ENCODE peak calls at places on chromosome 14, in seven cellular contexts. E is H1, X is prostate gland, C is HepG2, W is suprapubic skin, Y is SK-N-SH, A is GM23338. N is an unnamed sample.
A peak's percentile ranks its signal among the peaks of the same experiment; 100 is the strongest.

GRCh38 chr14:93959239-93960107 is 16.9 kb downstream of the ASB2 start:
- DNase-seq in C (peak; percentile 98), Y (no peak), W (no peak), E (no peak), X (no peak), A (peak; percentile 59), N (peak; percentile 77)

GRCh38 chr14:76957224-76957881 is 71.2 kb downstream of the IRF2BPL start:
- DNase-seq in A (no peak), X (no peak), Y (peak; percentile 64), W (no peak), E (no peak), C (no peak), N (no peak)

GRCh38 chr14:92325835-92326234 is 2.9 kb downstream of the SLC24A4 start:
- DNase-seq in X (no peak), E (no peak), W (no peak), C (no peak), A (no peak), Y (no peak), N (no peak)

GRCh38 chr14:91159182-91159581 is 45.3 kb downstream of the DGLUCY start:
- DNase-seq in C (no peak), W (no peak), A (no peak), Y (no peak), E (no peak), X (no peak), N (no peak)

GRCh38 chr14:45252356-45253069 is 489 bp downstream of the MIS18BP1 start:
- DNase-seq in A (peak; percentile 30), C (no peak), W (no peak), E (no peak), Y (peak; percentile 6), X (peak; percentile 6), N (no peak)

GRCh38 chr14:105481886-105482454 is 4.7 kb upstream of the CRIP1 start:
- DNase-seq in A (peak; percentile 95), Y (peak; percentile 90), C (peak; percentile 93), E (peak; percentile 81), X (peak; percentile 89), W (peak; percentile 99), N (peak; percentile 93)

GRCh38 chr14:59101441-59101840 is 87.0 kb upstream of the DAAM1 start:
- DNase-seq in E (no peak), X (no peak), A (no peak), C (no peak), Y (no peak), W (no peak), N (no peak)

GRCh38 chr14:92458959-92459478 is 54.6 kb upstream of the RIN3 start:
- DNase-seq in W (no peak), C (no peak), X (no peak), Y (no peak), A (no peak), E (no peak), N (no peak)

GRCh38 chr14:52023518-52023917 is 34.2 kb downstream of the RTRAF start:
- DNase-seq in X (no peak), W (no peak), C (no peak), Y (no peak), E (no peak), A (no peak), N (no peak)

GRCh38 chr14:31950760-31951637 is 126.1 kb upstream of the ARHGAP5 start:
- DNase-seq in A (peak; percentile 59), E (peak; percentile 68), Y (peak; percentile 47), X (no peak), W (no peak), C (no peak), N (peak; percentile 64)

GRCh38 chr14:101972126-101972785 is 7.9 kb downstream of the DYNC1H1 start:
- DNase-seq in C (peak; percentile 90), E (no peak), X (peak; percentile 75), W (peak; percentile 92), A (peak; percentile 46), Y (peak; percentile 37), N (peak; percentile 76)

GRCh38 chr14:62711351-62712023 is 333.8 kb downstream of the KCNH5 start:
- DNase-seq in A (peak; percentile 17), Y (no peak), W (no peak), X (no peak), C (no peak), E (no peak), N (no peak)

GRCh38 chr14:23478109-23478698 is 8.7 kb downstream of the NGDN start:
- DNase-seq in E (peak; percentile 56), A (peak; percentile 78), W (no peak), Y (peak; percentile 39), X (peak; percentile 44), C (peak; percentile 77), N (peak; percentile 68)

GRCh38 chr14:56367416-56367815 is 212.2 kb upstream of the TMEM260 start:
- DNase-seq in X (no peak), Y (no peak), W (no peak), E (no peak), C (no peak), A (no peak), N (no peak)

GRCh38 chr14:34331728-34332623 is 130.1 kb downstream of the SPTSSA start:
- DNase-seq in W (peak; percentile 83), E (peak; percentile 86), A (peak; percentile 85), C (peak; percentile 95), Y (peak; percentile 68), X (peak; percentile 84), N (peak; percentile 72)

GRCh38 chr14:95500772-95501401 is 15.6 kb downstream of the SYNE3 start:
- DNase-seq in Y (no peak), E (no peak), A (no peak), W (no peak), X (no peak), C (no peak), N (peak; percentile 51)

GRCh38 chr14:85350667-85351066 is 179.3 kb upstream of the FLRT2 start:
- DNase-seq in Y (no peak), E (no peak), X (peak; percentile 12), W (no peak), C (no peak), A (no peak), N (no peak)

GRCh38 chr14:106802413-106803364 is 1276.3 kb downstream of the TMEM121 start:
- DNase-seq in W (no peak), X (no peak), C (peak; percentile 40), Y (peak; percentile 31), A (no peak), E (no peak), N (no peak)

GRCh38 chr14:99686557-99687283 is 2.6 kb downstream of the CYP46A1 start:
- DNase-seq in Y (no peak), W (peak; percentile 34), A (no peak), C (no peak), E (peak; percentile 20), X (no peak), N (no peak)

GRCh38 chr14:24735984-24736630 is 102.1 kb upstream of the GZMB start:
- DNase-seq in C (no peak), A (no peak), Y (no peak), E (no peak), W (no peak), X (no peak), N (no peak)

GRCh38 chr14:46250113-46250703 is 401.4 kb downstream of the RPL10L start:
- DNase-seq in W (no peak), X (no peak), A (peak; percentile 58), Y (no peak), E (no peak), C (peak; percentile 2), N (no peak)

GRCh38 chr14:23294734-23295561 is 7.7 kb downstream of the PPP1R3E start:
- DNase-seq in A (peak; percentile 75), Y (peak; percentile 54), E (peak; percentile 56), C (peak; percentile 77), X (no peak), W (no peak), N (peak; percentile 50)

GRCh38 chr14:20970983-20971704 is 15.9 kb downstream of the RNASE2 start:
- DNase-seq in C (peak; percentile 80), W (peak; percentile 91), A (peak; percentile 95), E (peak; percentile 94), X (peak; percentile 83), Y (peak; percentile 87), N (peak; percentile 87)

GRCh38 chr14:56888274-56888673 is 78.0 kb upstream of the OTX2 start:
- DNase-seq in Y (no peak), W (no peak), E (no peak), C (no peak), X (no peak), A (peak; percentile 58), N (no peak)

GRCh38 chr14:79564371-79564770 is 646.9 kb downstream of the DIO2 start:
- DNase-seq in W (no peak), A (no peak), X (no peak), E (no peak), Y (no peak), C (no peak), N (no peak)

GRCh38 chr14:96783306-96784224 is 13.6 kb upstream of the VRK1 start:
- DNase-seq in E (no peak), A (no peak), C (no peak), X (no peak), W (no peak), Y (no peak), N (no peak)
- TF ChIP-seq POLR2AphosphoS5 in E (no peak), A (no peak), C (no peak), X (no peak), W (no peak), Y (no peak), N (no peak)

GRCh38 chr14:67950386-67950785 is 130.8 kb downstream of the RAD51B start:
- DNase-seq in C (no peak), A (no peak), Y (no peak), E (no peak), X (no peak), W (no peak), N (no peak)

GRCh38 chr14:67951529-67952120 is 132.0 kb downstream of the RAD51B start:
- DNase-seq in E (no peak), A (no peak), X (no peak), C (no peak), W (no peak), Y (no peak), N (no peak)

GRCh38 chr14:67949771-67950170 is 130.2 kb downstream of the RAD51B start:
- DNase-seq in A (no peak), W (no peak), X (no peak), C (no peak), E (no peak), Y (no peak), N (no peak)

GRCh38 chr14:67955241-67955640 is 135.7 kb downstream of the RAD51B start:
- DNase-seq in A (no peak), Y (no peak), E (no peak), X (no peak), C (no peak), W (no peak), N (no peak)

GRCh38 chr14:67952786-67953185 is 133.2 kb downstream of the RAD51B start:
- DNase-seq in C (no peak), A (no peak), Y (no peak), X (no peak), E (no peak), W (no peak), N (no peak)
- H3K27ac ChIP-seq in C (no peak overlapping the region), A (no peak overlapping the region), Y (no peak overlapping the region), X (no peak overlapping the region), E (no peak overlapping the region), W (no peak overlapping the region), N (no peak overlapping the region)

DNA sequence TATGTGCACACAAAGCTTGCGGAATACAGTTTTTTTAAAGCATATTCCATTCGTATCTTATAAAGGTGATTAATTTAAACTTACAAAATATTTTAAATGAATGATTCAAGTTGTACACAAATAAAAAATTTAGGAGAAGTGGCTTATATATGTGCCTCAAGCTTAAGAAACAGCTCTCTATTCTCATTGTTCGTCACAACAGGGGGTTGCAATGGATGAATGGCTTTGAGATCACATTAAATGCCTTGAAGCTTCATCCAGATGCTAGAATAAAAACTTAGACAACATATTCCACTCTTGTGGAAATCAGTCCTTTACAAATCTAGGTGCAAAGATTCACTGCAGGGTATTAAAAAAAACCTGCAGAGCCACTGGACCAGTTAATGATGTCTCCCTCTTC is 303.9 kb upstream of the LRFN5 start:
- DNase-seq in C (no peak), Y (no peak), A (peak; percentile 31), E (no peak), X (no peak), W (no peak), N (no peak)
- TF ChIP-seq POLR2AphosphoS5 in C (no peak), Y (no peak), A (no peak), E (no peak), X (no peak), W (no peak), N (no peak)

GRCh38 chr14:73289308-73289707 is 52.0 kb downstream of the PAPLN start:
- DNase-seq in Y (no peak), E (no peak), X (no peak), C (no peak), W (no peak), A (no peak), N (no peak)
- H3K27ac ChIP-seq in Y (no peak overlapping the region), E (no peak overlapping the region), X (no peak overlapping the region), C (no peak overlapping the region), W (no peak overlapping the region), A (peak overlapping the region; percentile 80), N (no peak overlapping the region)